ENCODE peak calls at places on chromosomes 11 and 22, in four cellular contexts. D, B, A and F are unnamed samples.

GRCh38 chr22:45336971-45337431 is 27.3 kb downstream of the FAM118A start:
- DNase-seq in D (no peak), B (no peak), A (peak), F (no peak)

GRCh38 chr22:20145206-20145831 is 5.5 kb downstream of the CCDC188 start:
- DNase-seq in A (no peak), B (no peak), D (no peak), F (no peak)

GRCh38 chr11:61058583-61059259 is 43.6 kb upstream of the CD5 start:
- DNase-seq in D (no peak), B (no peak), A (no peak), F (peak)

GRCh38 chr11:78381867-78382266 is 35.8 kb downstream of the GAB2 start:
- DNase-seq in D (no peak), A (no peak), B (no peak), F (no peak)

GRCh38 chr11:10604340-10604748 is 35.9 kb upstream of the LYVE1 start:
- DNase-seq in A (peak), D (no peak), B (no peak), F (no peak)

GRCh38 chr11:94814238-94814976 is 46.3 kb downstream of the AMOTL1 start:
- DNase-seq in B (no peak), A (no peak), D (no peak), F (no peak)

GRCh38 chr22:47129902-47130301 is 367.5 kb downstream of the TBC1D22A start:
- DNase-seq in D (no peak), B (no peak), A (no peak), F (peak)

GRCh38 chr11:1518301-1518700 is 31.7 kb upstream of the MOB2 start:
- DNase-seq in A (no peak), D (no peak), B (no peak), F (peak)

GRCh38 chr22:23763579-23764331 is 965 bp downstream of the C22orf15 start:
- DNase-seq in D (no peak), A (no peak), B (no peak), F (no peak)

GRCh38 chr11:117820071-117820470 is 4.5 kb downstream of the FXYD2 start:
- DNase-seq in B (no peak), A (no peak), D (no peak), F (peak)

GRCh38 chr11:103953797-103954495 is 82.5 kb upstream of the DDI1 start:
- DNase-seq in B (no peak), A (no peak), D (no peak), F (no peak)

GRCh38 chr11:45252134-45252856 is 33.8 kb downstream of the SYT13 start:
- DNase-seq in D (peak), A (no peak), B (no peak), F (no peak)

GRCh38 chr11:69732910-69733309 is 29.1 kb upstream of the FGF19 start:
- DNase-seq in A (no peak), B (no peak), D (no peak), F (no peak)

GRCh38 chr11:64173616-64174355 is 7.9 kb upstream of the MACROD1 start:
- DNase-seq in D (no peak), B (no peak), A (no peak), F (no peak)

GRCh38 chr11:2549491-2549875 is 104.7 kb downstream of the KCNQ1 start:
- DNase-seq in A (no peak), B (no peak), D (no peak), F (peak)

GRCh38 chr11:15757299-15757698 is 599.0 kb downstream of the SOX6 start:
- DNase-seq in D (no peak), B (no peak), A (no peak), F (no peak)

GRCh38 chr11:1458340-1459218 is 28.0 kb downstream of the MOB2 start:
- DNase-seq in D (no peak), B (no peak), A (peak), F (no peak)

GRCh38 chr22:20222764-20223420 is 45.2 kb downstream of the RTN4R start:
- DNase-seq in A (no peak), B (no peak), D (no peak), F (no peak)

GRCh38 chr22:23216331-23217170 is 36.2 kb downstream of the BCR start:
- DNase-seq in D (no peak), B (no peak), A (no peak), F (peak)

GRCh38 chr22:47352920-47353700 is 590.7 kb downstream of the TBC1D22A start:
- DNase-seq in A (no peak), D (no peak), B (no peak), F (no peak)

GRCh38 chr11:959027-959426 is 33.4 kb downstream of the AP2A2 start:
- DNase-seq in A (no peak), D (no peak), B (no peak), F (no peak)

GRCh38 chr11:57307666-57308270 is 17.0 kb downstream of the TNKS1BP1 start:
- DNase-seq in D (no peak), A (no peak), B (no peak), F (no peak)

GRCh38 chr22:44828193-44828592 is 75.8 kb downstream of the ARHGAP8 start:
- DNase-seq in B (no peak), D (peak), A (no peak), F (no peak)

GRCh38 chr11:96263361-96263763 is 79.6 kb downstream of the MAML2 start:
- DNase-seq in B (no peak), D (no peak), A (no peak), F (no peak)

GRCh38 chr11:85889676-85890579 is 34.7 kb downstream of the CCDC83 start:
- DNase-seq in A (no peak), B (no peak), D (no peak), F (no peak)

GRCh38 chr22:41481925-41482318 is 13.0 kb downstream of the ACO2 start:
- DNase-seq in D (no peak), B (no peak), A (no peak), F (peak)

GRCh38 chr11:67347964-67348749 is 5.2 kb downstream of the POLD4 start:
- DNase-seq in A (no peak), B (peak), D (no peak), F (no peak)

GRCh38 chr11:7575841-7576451 is 62.1 kb downstream of the PPFIBP2 start:
- DNase-seq in A (no peak), D (no peak), B (no peak), F (no peak)

GRCh38 chr11:61706452-61707400 is 26.5 kb downstream of the DAGLA start:
- DNase-seq in D (no peak), A (no peak), B (no peak), F (no peak)

GRCh38 chr11:33033493-33033892 is 5.9 kb upstream of the TCP11L1 start:
- DNase-seq in A (no peak), D (no peak), B (no peak), F (no peak)

GRCh38 chr11:102513869-102514268 is 16.7 kb downstream of the MMP7 start:
- DNase-seq in D (no peak), B (no peak), A (peak), F (no peak)

GRCh38 chr11:116697639-116698038 is 75.1 kb downstream of the BUD13 start:
- DNase-seq in A (no peak), B (no peak), D (no peak), F (peak)

GRCh38 chr11:132217856-132218255 is 847.4 kb downstream of the NTM start:
- DNase-seq in B (no peak), A (no peak), D (no peak), F (no peak)

GRCh38 chr22:44580176-44580575 is 82.1 kb upstream of the RTL6 start:
- DNase-seq in B (no peak), A (no peak), D (no peak), F (peak)

GRCh38 chr11:18794956-18795355 is 3.4 kb upstream of the PTPN5 start:
- DNase-seq in D (peak), B (no peak), A (no peak), F (no peak)

GRCh38 chr11:30510750-30511149 is 75.4 kb downstream of the MPPED2 start:
- DNase-seq in A (no peak), D (no peak), B (no peak), F (no peak)

GRCh38 chr11:111978028-111978771 is 41.1 kb downstream of the DIXDC1 start:
- DNase-seq in B (peak), A (peak), D (no peak), F (no peak)

GRCh38 chr11:34358666-34359547 is 1.1 kb upstream of the ABTB2 start:
- DNase-seq in B (peak), A (peak), D (peak), F (peak)

GRCh38 chr11:133835258-133836075 is 9.8 kb downstream of the SPATA19 start:
- DNase-seq in A (peak), D (peak), B (peak), F (no peak)

GRCh38 chr22:33124471-33124870 is 66.3 kb upstream of the SYN3 start:
- DNase-seq in B (no peak), D (no peak), A (no peak), F (no peak)

GRCh38 chr22:33130473-33130872 is 72.3 kb upstream of the SYN3 start:
- DNase-seq in B (no peak), D (no peak), A (no peak), F (no peak)

GRCh38 chr22:33129621-33130020 is 71.4 kb upstream of the SYN3 start:
- DNase-seq in A (no peak), D (no peak), B (no peak), F (no peak)

DNA sequence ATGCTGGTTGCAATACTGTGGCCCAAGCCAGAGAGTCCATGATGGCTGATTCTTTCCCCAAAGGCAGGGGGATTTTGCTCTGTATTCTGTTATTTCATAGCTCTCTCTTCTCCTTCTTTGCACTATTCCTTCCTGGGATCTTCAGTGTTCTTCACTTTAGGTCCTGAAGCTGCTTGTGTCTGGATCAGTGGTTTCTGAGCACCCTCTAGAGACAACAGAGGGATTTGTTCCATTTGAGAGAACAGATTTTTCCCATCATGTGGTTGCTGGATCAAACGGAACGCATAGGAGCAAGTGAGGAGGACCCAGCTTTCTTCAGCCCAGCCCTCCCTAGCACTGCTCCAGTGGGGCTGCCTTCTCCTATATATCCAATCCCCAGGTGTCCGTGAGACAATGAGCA is 68.7 kb upstream of the SYN3 start:
- DNase-seq in D (no peak), B (no peak), A (no peak), F (no peak)
- TF ChIP-seq CTCF in D (no peak), B (no peak), A (no peak), F (peak)

GRCh38 chr11:79615425-79615824 is 174.6 kb upstream of the TENM4 start:
- DNase-seq in A (no peak), B (no peak), D (no peak), F (no peak)

GRCh38 chr11:79616392-79616831 is 175.6 kb upstream of the TENM4 start:
- DNase-seq in A (no peak), B (no peak), D (no peak), F (no peak)

GRCh38 chr11:79610139-79610538 is 169.3 kb upstream of the TENM4 start:
- DNase-seq in D (no peak), A (no peak), B (no peak), F (no peak)

GRCh38 chr11:79609511-79609910 is 168.7 kb upstream of the TENM4 start:
- DNase-seq in B (no peak), D (no peak), A (no peak), F (no peak)

DNA sequence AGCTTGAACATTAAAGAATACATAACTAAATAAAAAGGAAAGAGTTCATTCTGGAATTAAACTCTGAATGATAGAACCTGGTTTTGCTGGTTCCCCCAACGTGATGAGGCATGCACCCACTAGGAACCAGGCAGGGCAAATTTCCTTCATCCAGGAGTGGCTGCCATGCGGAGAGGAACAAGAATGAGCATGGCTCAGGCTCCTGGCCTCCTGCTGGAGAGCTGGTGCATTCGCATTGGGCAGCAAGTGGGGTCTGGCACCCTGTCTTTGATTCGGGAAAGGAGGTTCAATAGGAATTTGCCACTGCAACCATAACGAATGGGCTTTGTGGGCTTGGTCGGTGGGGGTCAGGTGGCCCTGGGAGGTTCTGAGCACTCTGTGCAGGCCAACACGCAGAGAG is 169.8 kb upstream of the TENM4 start:
- DNase-seq in D (no peak), A (no peak), B (no peak), F (no peak)
- TF ChIP-seq CTCF in D (no peak), A (no peak), B (no peak), F (no peak)

DNA sequence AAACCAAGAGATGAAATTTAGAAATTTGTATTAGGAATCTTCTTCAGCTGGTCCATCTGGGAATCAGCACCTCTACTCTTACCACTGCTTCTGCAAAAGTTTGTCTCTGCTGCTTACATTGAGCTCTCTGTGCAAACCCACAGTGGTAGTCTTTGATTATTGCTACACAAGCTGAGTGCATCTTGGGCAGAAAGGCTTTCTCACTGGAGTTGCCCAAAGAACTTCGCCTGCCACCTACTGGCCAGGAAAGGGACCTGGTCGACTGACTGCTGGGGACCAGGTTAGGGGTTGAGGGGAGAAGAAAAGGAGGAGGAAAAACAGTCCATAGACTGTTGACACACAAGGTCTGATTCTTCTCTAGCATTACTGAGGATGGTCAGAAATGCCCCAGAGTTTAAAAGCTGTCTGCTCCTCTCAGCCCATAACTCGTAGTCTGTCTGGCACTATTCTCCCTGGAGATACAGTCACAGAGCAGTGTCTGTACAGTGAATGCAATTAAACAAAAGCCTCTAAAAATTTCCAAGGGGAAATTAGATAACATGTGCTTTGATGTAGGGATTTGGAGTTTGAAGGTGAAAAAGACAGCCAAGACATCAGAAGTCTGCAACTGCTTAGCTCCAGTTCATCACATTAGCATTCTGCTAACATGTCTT is 215.0 kb upstream of the CTSC start:
- DNase-seq in B (peak), D (peak), A (no peak), F (no peak)
- TF ChIP-seq CTCF in B (peak), D (peak), A (peak), F (peak)

DNA sequence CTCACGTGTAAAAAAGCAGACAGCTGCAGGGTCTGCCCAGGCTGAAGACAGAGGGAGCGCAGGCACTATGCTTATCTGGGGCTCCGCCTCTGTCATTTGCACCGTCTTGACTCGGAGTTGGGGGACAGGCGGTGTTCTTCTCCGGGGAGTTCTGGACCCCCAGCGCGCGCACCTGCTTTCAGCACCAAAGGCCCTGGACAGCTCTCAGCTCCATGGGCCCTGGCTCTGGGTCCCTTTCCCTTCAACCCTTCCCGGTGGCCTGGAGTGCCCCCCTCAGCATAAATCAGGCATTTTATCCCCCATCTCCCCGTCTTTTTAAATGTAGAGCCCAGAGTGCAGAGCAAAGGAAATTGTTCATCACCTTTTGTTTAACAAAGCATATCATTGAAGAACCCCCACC is 1.5 kb downstream of the SEZ6L start:
- DNase-seq in A (no peak), D (peak), B (no peak), F (no peak)
- TF ChIP-seq CTCF in A (no peak), D (no peak), B (no peak), F (no peak)